ENCODE peak calls at places on chromosomes 12 and 14, in nine cellular contexts. A is upper lobe of right lung, H is right cardiac atrium, Y is AG04450, I is fibroblast of lung, U is DND-41, C is Peyer's patch, F is mesendoderm, B is uterus. V is an unnamed sample.

GRCh38 chr12:84756961-84757360 is 155.6 kb downstream of the SLC6A15 start:
- DNase-seq in A (no peak), H (no peak), Y (peak; percentile 34), I (peak; percentile 83), U (no peak), C (no peak), F (no peak), B (no peak), V (no peak)

GRCh38 chr12:64385019-64385418 is 5.5 kb downstream of the C12orf56 start:
- DNase-seq in A (no peak), H (no peak), Y (no peak), I (no peak), U (no peak), C (no peak), F (no peak), B (no peak), V (peak; percentile 28)

GRCh38 chr14:52473557-52473956 is 78.7 kb downstream of the TXNDC16 start:
- DNase-seq in A (no peak), H (no peak), Y (no peak), I (peak; percentile 40), U (no peak), C (no peak), F (peak; percentile 35), B (no peak), V (peak; percentile 48)

GRCh38 chr14:69634871-69635270 is 23.5 kb downstream of the SUSD6 start:
- DNase-seq in A (no peak), H (no peak), Y (no peak), I (no peak), U (no peak), C (no peak), F (no peak), B (no peak), V (no peak)

GRCh38 chr12:117872521-117873169 is 96.1 kb downstream of the KSR2 start:
- DNase-seq in A (no peak), H (no peak), Y (no peak), I (no peak), U (no peak), C (no peak), F (no peak), B (no peak), V (no peak)

GRCh38 chr12:1913377-1914115 is 4.9 kb downstream of the CACNA2D4 start:
- DNase-seq in A (no peak), H (no peak), Y (no peak), I (no peak), U (peak; percentile 1), C (peak; percentile 3), F (no peak), B (peak; percentile 4), V (no peak)

GRCh38 chr12:34296143-34297041 is 274.1 kb downstream of the ALG10 start:
- DNase-seq in A (peak; percentile 63), H (peak; percentile 20), Y (no peak), I (no peak), U (no peak), C (no peak), F (no peak), B (no peak), V (no peak)

GRCh38 chr12:4111010-4111409 is 162.6 kb upstream of the CCND2 start:
- DNase-seq in A (peak; percentile 30), H (no peak), Y (no peak), I (no peak), U (no peak), C (no peak), F (no peak), B (no peak), V (no peak)

GRCh38 chr12:3362751-3363150 is 128.3 kb upstream of the PRMT8 start:
- DNase-seq in A (no peak), H (no peak), Y (no peak), I (no peak), U (no peak), C (no peak), F (no peak), B (no peak), V (no peak)

GRCh38 chr14:61222388-61222787 is 58.8 kb downstream of the TMEM30B start:
- DNase-seq in A (no peak), H (no peak), Y (no peak), I (no peak), U (no peak), C (no peak), F (no peak), B (no peak), V (no peak)

GRCh38 chr12:9649532-9649940 is 20.0 kb upstream of the CLEC2D start:
- DNase-seq in A (no peak), H (no peak), Y (no peak), I (no peak), U (peak; percentile 65), C (peak; percentile 58), F (peak; percentile 45), B (no peak), V (no peak)

GRCh38 chr14:77912754-77913556 is 113.0 kb downstream of the ADCK1 start:
- DNase-seq in A (no peak), H (no peak), Y (no peak), I (no peak), U (no peak), C (no peak), F (no peak), B (no peak), V (no peak)

GRCh38 chr14:56273151-56273550 is 154.9 kb downstream of the PELI2 start:
- DNase-seq in A (no peak), H (no peak), Y (no peak), I (peak; percentile 66), U (no peak), C (no peak), F (no peak), B (no peak), V (no peak)

GRCh38 chr12:6074979-6075585 is 49.4 kb downstream of the VWF start:
- DNase-seq in A (peak; percentile 76), H (peak; percentile 71), Y (no peak), I (peak; percentile 41), U (no peak), C (peak; percentile 17), F (no peak), B (no peak), V (no peak)

GRCh38 chr14:65686761-65687160 is 274.2 kb downstream of the FUT8 start:
- DNase-seq in A (no peak), H (no peak), Y (no peak), I (peak; percentile 33), U (no peak), C (no peak), F (no peak), B (no peak), V (no peak)

GRCh38 chr12:40587416-40587815 is 104.8 kb upstream of the CNTN1 start:
- DNase-seq in A (no peak), H (no peak), Y (no peak), I (no peak), U (no peak), C (no peak), F (no peak), B (no peak), V (no peak)

GRCh38 chr12:71846322-71846940 is 6.9 kb downstream of the TBC1D15 start:
- DNase-seq in A (no peak), H (no peak), Y (no peak), I (peak; percentile 25), U (no peak), C (no peak), F (peak; percentile 21), B (no peak), V (peak; percentile 21)

DNA sequence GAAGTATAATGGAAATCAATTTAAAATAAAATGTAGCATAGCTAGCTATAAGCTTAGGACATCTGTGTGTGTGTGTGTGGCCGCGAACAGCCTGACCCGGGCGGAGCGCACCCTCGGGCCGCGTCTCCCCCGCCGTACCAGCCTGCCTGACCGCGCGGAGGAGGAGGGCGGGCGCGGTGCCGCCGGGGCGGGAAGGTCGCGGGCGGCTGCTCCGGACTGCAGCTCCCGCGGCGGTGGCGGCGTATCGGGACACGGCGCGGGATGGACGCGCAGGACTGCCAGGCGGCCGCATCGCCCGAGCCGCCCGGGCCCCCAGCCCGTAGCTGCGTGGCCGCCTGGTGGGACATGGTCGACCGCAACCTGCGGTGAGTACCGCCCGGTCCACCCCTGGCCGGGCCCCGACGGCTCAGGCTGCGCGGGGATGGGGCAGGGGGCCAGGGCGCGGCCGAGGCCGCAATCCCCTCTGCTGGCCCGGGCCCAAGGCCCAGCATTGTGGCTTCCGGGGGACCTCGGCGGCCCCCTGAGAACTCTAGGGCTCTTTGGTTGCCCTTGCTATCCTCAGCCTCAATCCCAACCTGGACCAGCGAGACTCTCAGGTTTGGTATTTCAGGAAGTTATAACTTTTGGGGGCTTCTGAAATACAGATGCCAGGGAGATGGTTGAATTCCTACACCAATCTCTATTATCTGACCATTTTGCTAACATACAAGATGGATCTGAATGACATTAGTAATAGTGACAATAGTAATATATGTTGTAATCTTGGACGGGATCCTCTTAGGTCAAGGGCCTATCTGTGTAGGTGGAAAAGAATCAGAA is at the start of gene ABHD12B:
- DNase-seq in A (no peak), H (peak; percentile 49), Y (no peak), I (peak; percentile 14), U (no peak), C (no peak), F (no peak), B (no peak), V (no peak)
- H3K4me3 ChIP-seq in A (no peak within 1 kb of the TSS), H (peak within 1 kb of the TSS; percentile 39), Y (peak within 1 kb of the TSS; percentile 34), I (no peak within 1 kb of the TSS), U (no peak within 1 kb of the TSS), C (peak within 1 kb of the TSS; percentile 22), F (no peak within 1 kb of the TSS), B (no peak within 1 kb of the TSS), V (no peak within 1 kb of the TSS)

GRCh38 chr12:59097876-59098275 is 177.6 kb upstream of the LRIG3 start:
- DNase-seq in A (no peak), H (no peak), Y (no peak), I (no peak), U (no peak), C (no peak), F (no peak), B (no peak), V (no peak)
- H3K27ac ChIP-seq in A (no peak overlapping the region), H (no peak overlapping the region), Y (no peak overlapping the region), I (no peak overlapping the region), U (no peak overlapping the region), C (no peak overlapping the region), F (no peak overlapping the region), B (no peak overlapping the region), V (no peak overlapping the region)

GRCh38 chr12:52043386-52044212 is 7.6 kb upstream of the NR4A1 start:
- DNase-seq in A (no peak), H (peak; percentile 90), Y (no peak), I (no peak), U (no peak), C (no peak), F (no peak), B (peak; percentile 63), V (no peak)
- H3K4me3 ChIP-seq in A (no peak overlapping the region), H (peak overlapping the region; percentile 41), Y (no peak overlapping the region), I (no peak overlapping the region), U (no peak overlapping the region), C (no peak overlapping the region), F (no peak overlapping the region), B (peak overlapping the region; percentile 9), V (no peak overlapping the region)

DNA sequence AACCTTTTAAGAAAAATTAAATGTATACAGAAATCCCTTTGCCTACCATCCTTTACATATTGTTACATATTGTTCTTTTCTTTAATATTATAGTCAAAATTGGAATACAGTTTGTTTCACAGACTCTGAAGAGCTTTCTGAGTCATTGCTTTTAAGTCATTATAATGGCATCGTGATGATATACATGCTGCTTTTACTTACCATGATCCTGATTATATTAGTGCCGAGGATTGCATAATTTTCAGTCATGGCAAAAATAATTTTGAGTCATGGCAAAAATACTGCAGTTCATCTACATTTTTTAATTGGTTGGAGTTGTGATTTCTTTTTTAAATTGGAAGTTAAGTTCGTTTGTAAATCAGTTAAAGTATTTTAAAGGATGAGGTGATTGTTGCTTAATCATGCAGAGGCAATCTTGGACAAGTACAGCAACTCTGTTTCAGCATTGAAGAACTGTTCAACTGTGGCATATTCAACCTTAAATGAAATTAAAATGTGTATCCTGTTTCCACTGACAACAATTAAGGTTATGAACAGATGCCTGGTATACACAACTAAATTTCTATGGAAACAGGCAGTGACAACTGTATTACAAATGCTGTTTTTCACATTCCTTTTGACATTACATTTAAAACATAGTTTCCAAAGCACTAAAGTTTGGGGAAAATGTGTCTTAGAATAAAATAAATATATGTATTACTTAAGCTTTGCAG is 142.3 kb downstream of the PCNX1 start:
- DNase-seq in A (no peak), H (no peak), Y (no peak), I (peak; percentile 53), U (no peak), C (no peak), F (no peak), B (no peak), V (no peak)
- H3K27ac ChIP-seq in A (no peak overlapping the region), H (no peak overlapping the region), Y (no peak overlapping the region), I (peak overlapping the region; percentile 35), U (no peak overlapping the region), C (no peak overlapping the region), F (no peak overlapping the region), B (no peak overlapping the region), V (no peak overlapping the region)

V was measured in naive thymus-derived CD4-positive, alpha-beta T cell.